ENCODE peak calls at places on chromosome 19, in six cellular contexts. F, Q, W, X, E and M are unnamed samples.

GRCh38 chr19:10961073-10961762 is 388 bp downstream of the SMARCA4 start:
- DNase-seq in F (no peak), Q (peak; percentile 25), W (no peak), X (no peak), E (peak; percentile 56), M (no peak)

GRCh38 chr19:2253106-2254051 is 2.8 kb downstream of the JSRP1 start:
- DNase-seq in F (peak; percentile 47), Q (no peak), W (no peak), X (no peak), E (peak; percentile 72), M (no peak)

GRCh38 chr19:42634409-42635232 is 39.9 kb upstream of the CEACAM8 start:
- DNase-seq in F (no peak), Q (no peak), W (no peak), X (peak; percentile 50), E (peak; percentile 64), M (no peak)

GRCh38 chr19:42349378-42350107 is 24.1 kb downstream of the MEGF8 start:
- DNase-seq in F (no peak), Q (no peak), W (no peak), X (no peak), E (no peak), M (no peak)

GRCh38 chr19:19655641-19656343 is 7.7 kb downstream of the ATP13A1 start:
- DNase-seq in F (no peak), Q (no peak), W (no peak), X (no peak), E (no peak), M (no peak)

GRCh38 chr19:3178377-3178972 is at the start of gene S1PR4:
- DNase-seq in F (peak; percentile 48), Q (no peak), W (no peak), X (peak; percentile 81), E (no peak), M (no peak)

GRCh38 chr19:36093146-36093662 is 17.7 kb upstream of the OVOL3 start:
- DNase-seq in F (no peak), Q (no peak), W (no peak), X (no peak), E (no peak), M (no peak)

GRCh38 chr19:9757544-9758501 is 10.7 kb downstream of the ZNF846 start:
- DNase-seq in F (no peak), Q (no peak), W (no peak), X (no peak), E (no peak), M (no peak)

GRCh38 chr19:29010276-29010675 is 202.7 kb downstream of the UQCRFS1 start:
- DNase-seq in F (no peak), Q (no peak), W (no peak), X (no peak), E (no peak), M (no peak)